ENCODE peak calls at places on chromosomes 7 and 10, in nine cellular contexts. D, O, I, W, P, Z, X, L and T are unnamed samples.
A peak's percentile ranks its signal among the peaks of the same experiment; 100 is the strongest.

GRCh38 chr10:24415455-24416169 is 206.7 kb downstream of the KIAA1217 start:
- DNase-seq in W (peak; percentile 96), I (no peak), P (peak; percentile 76), O (no peak), Z (no peak), X (peak; percentile 59), L (no peak), D (no peak), T (no peak)

GRCh38 chr7:111265394-111265793 is 174.5 kb downstream of the LRRN3 start:
- DNase-seq in X (no peak), Z (no peak), W (no peak), P (no peak), L (no peak), O (no peak), D (no peak), I (no peak), T (no peak)

GRCh38 chr7:98329974-98330373 is 48.5 kb downstream of the BRI3 start:
- DNase-seq in Z (no peak), W (no peak), O (no peak), D (no peak), X (no peak), P (no peak), I (no peak), L (no peak), T (no peak)

GRCh38 chr7:119959811-119960210 is 313.2 kb upstream of the KCND2 start:
- DNase-seq in X (peak; percentile 23), Z (no peak), O (no peak), P (no peak), W (no peak), I (no peak), D (no peak), L (no peak), T (no peak)

GRCh38 chr10:77837248-77837924 is 89.2 kb downstream of the DLG5 start:
- DNase-seq in X (no peak), Z (peak; percentile 37), L (no peak), D (no peak), O (peak; percentile 2), W (no peak), P (no peak), I (peak; percentile 39), T (peak; percentile 61)

GRCh38 chr7:70935854-70936253 is 196.1 kb upstream of the GALNT17 start:
- DNase-seq in Z (no peak), W (peak; percentile 36), P (no peak), D (no peak), X (no peak), L (no peak), O (no peak), I (no peak), T (no peak)

GRCh38 chr7:12323415-12323814 is 80.2 kb downstream of the VWDE start:
- DNase-seq in X (no peak), W (no peak), D (no peak), I (no peak), O (no peak), L (no peak), P (no peak), Z (no peak), T (no peak)

GRCh38 chr7:120617239-120617638 is 240.7 kb downstream of the TSPAN12 start:
- DNase-seq in P (no peak), W (no peak), D (no peak), O (no peak), L (no peak), I (no peak), Z (no peak), X (no peak), T (no peak)